ENCODE peak calls at places on chromosomes 6 and 20, in nine cellular contexts. One of them, this sample, is unnamed.
A peak's percentile ranks its signal among the peaks of the same experiment; 100 is the strongest.

GRCh38 chr6:46323966-46324622 is 153.3 kb upstream of the ENPP5 start:
- DNase-seq in heart left ventricle: no peak
- DNase-seq in CD8-positive, alpha-beta memory T cell: no peak
- DNase-seq in choroid plexus epithelial cell: no peak
- DNase-seq in H9: no peak
- DNase-seq in fibroblast of lung: no peak
- DNase-seq in SK-MEL-5: no peak
- DNase-seq in activated T-helper 1 cell treated with anti-CD3 and anti-CD28 coated beads, Interleukin-2, amount 50 U/mL, for 16 hours: no peak
- DNase-seq in cardiac fibroblast: no peak
- DNase-seq in this sample: no peak

GRCh38 chr20:63641146-63641791 is 12.0 kb downstream of the STMN3 start:
- DNase-seq in heart left ventricle: peak; percentile 57
- DNase-seq in activated T-helper 1 cell treated with anti-CD3 and anti-CD28 coated beads, Interleukin-2, amount 50 U/mL, for 16 hours: no peak
- DNase-seq in cardiac fibroblast: no peak
- DNase-seq in SK-MEL-5: no peak
- DNase-seq in choroid plexus epithelial cell: peak; percentile 50
- DNase-seq in fibroblast of lung: no peak
- DNase-seq in CD8-positive, alpha-beta memory T cell: peak; percentile 48
- DNase-seq in H9: no peak
- DNase-seq in this sample: no peak

GRCh38 chr6:73076211-73076610 is 149.1 kb downstream of the KHDC1L start:
- DNase-seq in heart left ventricle: no peak
- DNase-seq in choroid plexus epithelial cell: no peak
- DNase-seq in H9: no peak
- DNase-seq in SK-MEL-5: no peak
- DNase-seq in fibroblast of lung: peak; percentile 19
- DNase-seq in activated T-helper 1 cell treated with anti-CD3 and anti-CD28 coated beads, Interleukin-2, amount 50 U/mL, for 16 hours: no peak
- DNase-seq in CD8-positive, alpha-beta memory T cell: no peak
- DNase-seq in cardiac fibroblast: no peak
- DNase-seq in this sample: no peak

GRCh38 chr6:74137910-74138309 is 441.9 kb downstream of the CD109 start:
- DNase-seq in heart left ventricle: no peak
- DNase-seq in fibroblast of lung: peak; percentile 40
- DNase-seq in CD8-positive, alpha-beta memory T cell: no peak
- DNase-seq in SK-MEL-5: peak; percentile 62
- DNase-seq in activated T-helper 1 cell treated with anti-CD3 and anti-CD28 coated beads, Interleukin-2, amount 50 U/mL, for 16 hours: no peak
- DNase-seq in choroid plexus epithelial cell: peak; percentile 87
- DNase-seq in cardiac fibroblast: peak; percentile 67
- DNase-seq in H9: no peak
- DNase-seq in this sample: peak; percentile 65

GRCh38 chr6:44527191-44527960 is 139.9 kb downstream of the CDC5L start:
- DNase-seq in CD8-positive, alpha-beta memory T cell: no peak
- DNase-seq in cardiac fibroblast: no peak
- DNase-seq in heart left ventricle: no peak
- DNase-seq in fibroblast of lung: no peak
- DNase-seq in H9: peak; percentile 11
- DNase-seq in activated T-helper 1 cell treated with anti-CD3 and anti-CD28 coated beads, Interleukin-2, amount 50 U/mL, for 16 hours: no peak
- DNase-seq in choroid plexus epithelial cell: no peak
- DNase-seq in SK-MEL-5: no peak
- DNase-seq in this sample: no peak

GRCh38 chr6:79525272-79526100 is 11.7 kb downstream of the LCA5 start:
- DNase-seq in fibroblast of lung: peak; percentile 92
- DNase-seq in H9: peak; percentile 40
- DNase-seq in heart left ventricle: peak; percentile 32
- DNase-seq in choroid plexus epithelial cell: peak; percentile 51
- DNase-seq in CD8-positive, alpha-beta memory T cell: no peak
- DNase-seq in activated T-helper 1 cell treated with anti-CD3 and anti-CD28 coated beads, Interleukin-2, amount 50 U/mL, for 16 hours: no peak
- DNase-seq in SK-MEL-5: no peak
- DNase-seq in cardiac fibroblast: peak; percentile 87
- DNase-seq in this sample: no peak

GRCh38 chr6:3919130-3919628 is 70.0 kb downstream of the FAM50B start:
- DNase-seq in choroid plexus epithelial cell: peak; percentile 60
- DNase-seq in activated T-helper 1 cell treated with anti-CD3 and anti-CD28 coated beads, Interleukin-2, amount 50 U/mL, for 16 hours: no peak
- DNase-seq in SK-MEL-5: no peak
- DNase-seq in CD8-positive, alpha-beta memory T cell: no peak
- DNase-seq in cardiac fibroblast: peak; percentile 67
- DNase-seq in H9: no peak
- DNase-seq in heart left ventricle: peak; percentile 60
- DNase-seq in fibroblast of lung: no peak
- DNase-seq in this sample: no peak

GRCh38 chr6:30548375-30548774 is 7.9 kb downstream of the GNL1 start:
- DNase-seq in heart left ventricle: no peak
- DNase-seq in fibroblast of lung: peak; percentile 4
- DNase-seq in SK-MEL-5: no peak
- DNase-seq in H9: no peak
- DNase-seq in cardiac fibroblast: peak; percentile 31
- DNase-seq in activated T-helper 1 cell treated with anti-CD3 and anti-CD28 coated beads, Interleukin-2, amount 50 U/mL, for 16 hours: no peak
- DNase-seq in choroid plexus epithelial cell: peak; percentile 57
- DNase-seq in CD8-positive, alpha-beta memory T cell: no peak
- DNase-seq in this sample: no peak

GRCh38 chr6:132202569-132202968 is 198.7 kb downstream of the MOXD1 start:
- DNase-seq in cardiac fibroblast: peak; percentile 90
- DNase-seq in SK-MEL-5: no peak
- DNase-seq in CD8-positive, alpha-beta memory T cell: no peak
- DNase-seq in H9: no peak
- DNase-seq in fibroblast of lung: peak; percentile 85
- DNase-seq in activated T-helper 1 cell treated with anti-CD3 and anti-CD28 coated beads, Interleukin-2, amount 50 U/mL, for 16 hours: no peak
- DNase-seq in heart left ventricle: peak; percentile 50
- DNase-seq in choroid plexus epithelial cell: peak; percentile 91
- DNase-seq in this sample: peak; percentile 64

GRCh38 chr20:17619351-17620093 is 49.6 kb downstream of the DSTN start:
- DNase-seq in cardiac fibroblast: no peak
- DNase-seq in heart left ventricle: peak; percentile 17
- DNase-seq in fibroblast of lung: no peak
- DNase-seq in choroid plexus epithelial cell: no peak
- DNase-seq in activated T-helper 1 cell treated with anti-CD3 and anti-CD28 coated beads, Interleukin-2, amount 50 U/mL, for 16 hours: no peak
- DNase-seq in SK-MEL-5: no peak
- DNase-seq in H9: peak; percentile 23
- DNase-seq in CD8-positive, alpha-beta memory T cell: no peak
- DNase-seq in this sample: no peak

GRCh38 chr6:38176797-38177751 is 357.5 kb downstream of the ZFAND3 start:
- DNase-seq in activated T-helper 1 cell treated with anti-CD3 and anti-CD28 coated beads, Interleukin-2, amount 50 U/mL, for 16 hours: no peak
- DNase-seq in choroid plexus epithelial cell: peak; percentile 77
- DNase-seq in SK-MEL-5: peak; percentile 6
- DNase-seq in H9: no peak
- DNase-seq in heart left ventricle: peak; percentile 34
- DNase-seq in fibroblast of lung: no peak
- DNase-seq in CD8-positive, alpha-beta memory T cell: no peak
- DNase-seq in cardiac fibroblast: no peak
- DNase-seq in this sample: peak; percentile 7

GRCh38 chr6:159691963-159692287 is 1.1 kb downstream of the SOD2 start:
- DNase-seq in activated T-helper 1 cell treated with anti-CD3 and anti-CD28 coated beads, Interleukin-2, amount 50 U/mL, for 16 hours: no peak
- DNase-seq in cardiac fibroblast: no peak
- DNase-seq in fibroblast of lung: no peak
- DNase-seq in SK-MEL-5: no peak
- DNase-seq in CD8-positive, alpha-beta memory T cell: no peak
- DNase-seq in choroid plexus epithelial cell: no peak
- DNase-seq in heart left ventricle: no peak
- DNase-seq in H9: no peak
- DNase-seq in this sample: no peak

GRCh38 chr6:35096129-35096852 is 44.8 kb downstream of the TCP11 start:
- DNase-seq in SK-MEL-5: peak; percentile 54
- DNase-seq in choroid plexus epithelial cell: peak; percentile 70
- DNase-seq in cardiac fibroblast: peak; percentile 78
- DNase-seq in heart left ventricle: no peak
- DNase-seq in H9: no peak
- DNase-seq in fibroblast of lung: peak; percentile 92
- DNase-seq in CD8-positive, alpha-beta memory T cell: no peak
- DNase-seq in activated T-helper 1 cell treated with anti-CD3 and anti-CD28 coated beads, Interleukin-2, amount 50 U/mL, for 16 hours: no peak
- DNase-seq in this sample: peak; percentile 55

GRCh38 chr20:40678286-40678835 is 10.7 kb downstream of the MAFB start:
- DNase-seq in choroid plexus epithelial cell: no peak
- DNase-seq in SK-MEL-5: no peak
- DNase-seq in CD8-positive, alpha-beta memory T cell: no peak
- DNase-seq in activated T-helper 1 cell treated with anti-CD3 and anti-CD28 coated beads, Interleukin-2, amount 50 U/mL, for 16 hours: no peak
- DNase-seq in heart left ventricle: no peak
- DNase-seq in fibroblast of lung: no peak
- DNase-seq in H9: no peak
- DNase-seq in cardiac fibroblast: no peak
- DNase-seq in this sample: no peak

GRCh38 chr6:152112503-152113261 is 305.2 kb downstream of the ESR1 start:
- DNase-seq in activated T-helper 1 cell treated with anti-CD3 and anti-CD28 coated beads, Interleukin-2, amount 50 U/mL, for 16 hours: no peak
- DNase-seq in CD8-positive, alpha-beta memory T cell: no peak
- DNase-seq in SK-MEL-5: peak; percentile 2
- DNase-seq in cardiac fibroblast: no peak
- DNase-seq in H9: no peak
- DNase-seq in choroid plexus epithelial cell: no peak
- DNase-seq in heart left ventricle: peak; percentile 79
- DNase-seq in fibroblast of lung: no peak
- DNase-seq in this sample: no peak

GRCh38 chr6:39664173-39664572 is 61.0 kb downstream of the KIF6 start:
- DNase-seq in fibroblast of lung: no peak
- DNase-seq in CD8-positive, alpha-beta memory T cell: no peak
- DNase-seq in activated T-helper 1 cell treated with anti-CD3 and anti-CD28 coated beads, Interleukin-2, amount 50 U/mL, for 16 hours: no peak
- DNase-seq in heart left ventricle: no peak
- DNase-seq in H9: no peak
- DNase-seq in choroid plexus epithelial cell: peak; percentile 23
- DNase-seq in SK-MEL-5: peak; percentile 52
- DNase-seq in cardiac fibroblast: no peak
- DNase-seq in this sample: no peak

GRCh38 chr6:2296781-2297180 is 51.4 kb upstream of the GMDS start:
- DNase-seq in H9: peak; percentile 42
- DNase-seq in CD8-positive, alpha-beta memory T cell: no peak
- DNase-seq in heart left ventricle: no peak
- DNase-seq in cardiac fibroblast: no peak
- DNase-seq in activated T-helper 1 cell treated with anti-CD3 and anti-CD28 coated beads, Interleukin-2, amount 50 U/mL, for 16 hours: no peak
- DNase-seq in SK-MEL-5: no peak
- DNase-seq in fibroblast of lung: no peak
- DNase-seq in choroid plexus epithelial cell: no peak
- DNase-seq in this sample: no peak

GRCh38 chr6:167245586-167245985 is 45.5 kb upstream of the UNC93A start:
- DNase-seq in cardiac fibroblast: no peak
- DNase-seq in H9: no peak
- DNase-seq in choroid plexus epithelial cell: no peak
- DNase-seq in fibroblast of lung: no peak
- DNase-seq in SK-MEL-5: no peak
- DNase-seq in CD8-positive, alpha-beta memory T cell: no peak
- DNase-seq in activated T-helper 1 cell treated with anti-CD3 and anti-CD28 coated beads, Interleukin-2, amount 50 U/mL, for 16 hours: no peak
- DNase-seq in heart left ventricle: no peak
- DNase-seq in this sample: no peak

GRCh38 chr20:44471481-44471882 is 4.2 kb upstream of the TTPAL start:
- DNase-seq in H9: no peak
- DNase-seq in choroid plexus epithelial cell: peak; percentile 78
- DNase-seq in SK-MEL-5: peak; percentile 68
- DNase-seq in heart left ventricle: no peak
- DNase-seq in CD8-positive, alpha-beta memory T cell: no peak
- DNase-seq in cardiac fibroblast: peak; percentile 77
- DNase-seq in activated T-helper 1 cell treated with anti-CD3 and anti-CD28 coated beads, Interleukin-2, amount 50 U/mL, for 16 hours: no peak
- DNase-seq in fibroblast of lung: peak; percentile 40
- DNase-seq in this sample: peak; percentile 22

GRCh38 chr6:140225587-140226438 is 851.4 kb upstream of the CITED2 start:
- DNase-seq in fibroblast of lung: peak; percentile 80
- DNase-seq in CD8-positive, alpha-beta memory T cell: no peak
- DNase-seq in choroid plexus epithelial cell: peak; percentile 84
- DNase-seq in activated T-helper 1 cell treated with anti-CD3 and anti-CD28 coated beads, Interleukin-2, amount 50 U/mL, for 16 hours: no peak
- DNase-seq in cardiac fibroblast: peak; percentile 37
- DNase-seq in H9: no peak
- DNase-seq in heart left ventricle: no peak
- DNase-seq in SK-MEL-5: no peak
- DNase-seq in this sample: peak; percentile 55

GRCh38 chr20:48469026-48469425 is 358.8 kb downstream of the PREX1 start:
- DNase-seq in CD8-positive, alpha-beta memory T cell: no peak
- DNase-seq in fibroblast of lung: no peak
- DNase-seq in H9: no peak
- DNase-seq in activated T-helper 1 cell treated with anti-CD3 and anti-CD28 coated beads, Interleukin-2, amount 50 U/mL, for 16 hours: no peak
- DNase-seq in SK-MEL-5: no peak
- DNase-seq in heart left ventricle: no peak
- DNase-seq in choroid plexus epithelial cell: no peak
- DNase-seq in cardiac fibroblast: no peak
- DNase-seq in this sample: no peak

GRCh38 chr6:113458368-113459010 is 398.7 kb upstream of the MARCKS start:
- DNase-seq in CD8-positive, alpha-beta memory T cell: no peak
- DNase-seq in cardiac fibroblast: peak; percentile 58
- DNase-seq in H9: no peak
- DNase-seq in heart left ventricle: no peak
- DNase-seq in SK-MEL-5: no peak
- DNase-seq in fibroblast of lung: peak; percentile 57
- DNase-seq in activated T-helper 1 cell treated with anti-CD3 and anti-CD28 coated beads, Interleukin-2, amount 50 U/mL, for 16 hours: no peak
- DNase-seq in choroid plexus epithelial cell: peak; percentile 71
- DNase-seq in this sample: peak; percentile 46

GRCh38 chr6:134047673-134048072 is 4.8 kb downstream of the SLC2A12 start:
- DNase-seq in cardiac fibroblast: no peak
- DNase-seq in fibroblast of lung: no peak
- DNase-seq in SK-MEL-5: no peak
- DNase-seq in activated T-helper 1 cell treated with anti-CD3 and anti-CD28 coated beads, Interleukin-2, amount 50 U/mL, for 16 hours: no peak
- DNase-seq in choroid plexus epithelial cell: no peak
- DNase-seq in heart left ventricle: peak; percentile 57
- DNase-seq in CD8-positive, alpha-beta memory T cell: no peak
- DNase-seq in H9: no peak
- DNase-seq in this sample: no peak

GRCh38 chr6:31908791-31909190 is 6.9 kb upstream of the ZBTB12 start:
- DNase-seq in heart left ventricle: no peak
- DNase-seq in SK-MEL-5: peak; percentile 20
- DNase-seq in activated T-helper 1 cell treated with anti-CD3 and anti-CD28 coated beads, Interleukin-2, amount 50 U/mL, for 16 hours: no peak
- DNase-seq in CD8-positive, alpha-beta memory T cell: no peak
- DNase-seq in cardiac fibroblast: peak; percentile 68
- DNase-seq in H9: no peak
- DNase-seq in choroid plexus epithelial cell: peak; percentile 79
- DNase-seq in fibroblast of lung: peak; percentile 65
- DNase-seq in this sample: peak; percentile 14

GRCh38 chr6:37646097-37646864 is 51.4 kb downstream of the MDGA1 start:
- DNase-seq in SK-MEL-5: no peak
- DNase-seq in H9: no peak
- DNase-seq in CD8-positive, alpha-beta memory T cell: no peak
- DNase-seq in fibroblast of lung: no peak
- DNase-seq in choroid plexus epithelial cell: no peak
- DNase-seq in cardiac fibroblast: no peak
- DNase-seq in heart left ventricle: no peak
- DNase-seq in activated T-helper 1 cell treated with anti-CD3 and anti-CD28 coated beads, Interleukin-2, amount 50 U/mL, for 16 hours: no peak
- DNase-seq in this sample: no peak

GRCh38 chr6:156633291-156633690 is 143.9 kb upstream of the ARID1B start:
- DNase-seq in activated T-helper 1 cell treated with anti-CD3 and anti-CD28 coated beads, Interleukin-2, amount 50 U/mL, for 16 hours: no peak
- DNase-seq in cardiac fibroblast: no peak
- DNase-seq in fibroblast of lung: no peak
- DNase-seq in H9: no peak
- DNase-seq in choroid plexus epithelial cell: no peak
- DNase-seq in heart left ventricle: no peak
- DNase-seq in CD8-positive, alpha-beta memory T cell: no peak
- DNase-seq in SK-MEL-5: no peak
- DNase-seq in this sample: no peak

GRCh38 chr6:130057495-130057894 is 39.1 kb downstream of the L3MBTL3 start:
- DNase-seq in heart left ventricle: no peak
- DNase-seq in H9: no peak
- DNase-seq in activated T-helper 1 cell treated with anti-CD3 and anti-CD28 coated beads, Interleukin-2, amount 50 U/mL, for 16 hours: no peak
- DNase-seq in CD8-positive, alpha-beta memory T cell: no peak
- DNase-seq in choroid plexus epithelial cell: no peak
- DNase-seq in cardiac fibroblast: no peak
- DNase-seq in fibroblast of lung: no peak
- DNase-seq in SK-MEL-5: no peak
- DNase-seq in this sample: no peak

GRCh38 chr20:43456809-43457639 is 672 bp upstream of the SRSF6 start:
- DNase-seq in cardiac fibroblast: peak; percentile 95
- DNase-seq in CD8-positive, alpha-beta memory T cell: peak; percentile 78
- DNase-seq in SK-MEL-5: peak; percentile 93
- DNase-seq in activated T-helper 1 cell treated with anti-CD3 and anti-CD28 coated beads, Interleukin-2, amount 50 U/mL, for 16 hours: peak; percentile 74
- DNase-seq in H9: peak; percentile 95
- DNase-seq in fibroblast of lung: peak; percentile 92
- DNase-seq in choroid plexus epithelial cell: peak; percentile 96
- DNase-seq in heart left ventricle: peak; percentile 92
- DNase-seq in this sample: peak; percentile 90

GRCh38 chr6:108651781-108652227 is 91.1 kb downstream of the FOXO3 start:
- DNase-seq in heart left ventricle: peak; percentile 63
- DNase-seq in SK-MEL-5: no peak
- DNase-seq in activated T-helper 1 cell treated with anti-CD3 and anti-CD28 coated beads, Interleukin-2, amount 50 U/mL, for 16 hours: no peak
- DNase-seq in choroid plexus epithelial cell: peak; percentile 85
- DNase-seq in fibroblast of lung: peak; percentile 92
- DNase-seq in cardiac fibroblast: peak; percentile 87
- DNase-seq in CD8-positive, alpha-beta memory T cell: no peak
- DNase-seq in H9: no peak
- DNase-seq in this sample: no peak

GRCh38 chr6:35359744-35360348 is 17.5 kb downstream of the PPARD start:
- DNase-seq in fibroblast of lung: peak; percentile 98
- DNase-seq in heart left ventricle: peak; percentile 32
- DNase-seq in SK-MEL-5: no peak
- DNase-seq in cardiac fibroblast: peak; percentile 87
- DNase-seq in activated T-helper 1 cell treated with anti-CD3 and anti-CD28 coated beads, Interleukin-2, amount 50 U/mL, for 16 hours: no peak
- DNase-seq in CD8-positive, alpha-beta memory T cell: no peak
- DNase-seq in choroid plexus epithelial cell: peak; percentile 97
- DNase-seq in H9: no peak
- DNase-seq in this sample: no peak

This sample was measured in foreskin melanocyte.